ENCODE peak calls at places on chromosomes 6 and 20, in eight cellular contexts. P is fibroblast of lung; Y is esophagus squamous epithelium; K is astrocyte of the hippocampus; R is kidney glomerular epithelial cell; J is activated CD4-positive, CD25-positive, alpha-beta regulatory T cell treated with anti-CD3 and anti-CD28 coated beads, Interleukin-2, amount 50 U/mL, for 16 hours; M is HCT116; D is dorsolateral prefrontal cortex. N is an unnamed sample.

GRCh38 chr6:169959129-169960002 is 207.9 kb downstream of the ERMARD start:
- DNase-seq in D (peak; percentile 29), R (no peak), P (no peak), Y (no peak), M (no peak), K (no peak), J (no peak), N (no peak)

GRCh38 chr6:1201547-1202200 is 110.2 kb upstream of the FOXQ1 start:
- DNase-seq in J (no peak), M (no peak), P (no peak), K (no peak), R (no peak), Y (no peak), D (no peak), N (no peak)

GRCh38 chr6:129844118-129844891 is 16.8 kb downstream of the TMEM244 start:
- DNase-seq in Y (no peak), K (peak; percentile 76), P (peak; percentile 66), J (no peak), D (no peak), R (peak; percentile 61), M (peak; percentile 60), N (peak; percentile 82)

GRCh38 chr6:141463237-141463977 is 669.3 kb upstream of the GJE1 start:
- DNase-seq in D (no peak), R (peak; percentile 54), P (peak; percentile 58), M (no peak), Y (no peak), J (no peak), K (peak; percentile 44), N (peak; percentile 70)

GRCh38 chr20:58271596-58272460 is 37.7 kb upstream of the RAB22A start:
- DNase-seq in J (no peak), R (no peak), M (no peak), K (no peak), P (peak; percentile 64), Y (no peak), D (no peak), N (no peak)

GRCh38 chr6:2480267-2480966 is 235.0 kb upstream of the GMDS start:
- DNase-seq in Y (no peak), M (no peak), D (peak; percentile 62), J (no peak), R (no peak), P (no peak), K (no peak), N (no peak)

GRCh38 chr6:163735076-163735475 is 320.6 kb downstream of the QKI start:
- DNase-seq in M (no peak), K (no peak), D (no peak), P (no peak), J (no peak), Y (no peak), R (no peak), N (no peak)

GRCh38 chr6:89436226-89436625 is 3.3 kb downstream of the ANKRD6 start:
- DNase-seq in M (no peak), P (no peak), K (peak; percentile 26), J (no peak), D (no peak), Y (no peak), R (no peak), N (no peak)

GRCh38 chr6:34468378-34468892 is 2.6 kb downstream of the PACSIN1 start:
- DNase-seq in R (no peak), Y (no peak), J (no peak), P (no peak), K (no peak), D (no peak), M (no peak), N (no peak)

GRCh38 chr6:144063744-144064401 is 31.5 kb downstream of the SF3B5 start:
- DNase-seq in R (no peak), M (peak; percentile 57), K (peak; percentile 69), J (peak; percentile 72), D (peak; percentile 68), Y (peak; percentile 58), P (no peak), N (no peak)

GRCh38 chr20:43975096-43975768 is 60.6 kb downstream of the TOX2 start:
- DNase-seq in Y (no peak), D (no peak), R (peak; percentile 1), K (peak; percentile 61), P (peak; percentile 90), J (no peak), M (peak; percentile 86), N (peak; percentile 85)

GRCh38 chr20:33474097-33474846 is 15.6 kb upstream of the CBFA2T2 start:
- DNase-seq in J (no peak), Y (no peak), D (no peak), M (no peak), R (no peak), P (no peak), K (no peak), N (no peak)

GRCh38 chr6:71406871-71407860 is 118.6 kb downstream of the OGFRL1 start:
- DNase-seq in D (no peak), K (no peak), Y (no peak), M (no peak), R (peak; percentile 18), P (no peak), J (no peak), N (no peak)

GRCh38 chr6:18269253-18269652 is 4.9 kb upstream of the DEK start:
- DNase-seq in D (no peak), Y (no peak), M (no peak), R (no peak), K (no peak), J (no peak), P (peak; percentile 40), N (peak; percentile 26)